ENCODE peak calls at places on chromosomes 16 and 17, in ten cellular contexts. X, L, G, V, H, E, M, Q, S and D are unnamed samples. For H3K27me3, the result is how much of the 10 kb centered on the place peaks cover.

GRCh38 chr16:1455190-1456171 is 11.1 kb upstream of the CCDC154 start:
- DNase-seq in G (no peak), M (no peak), Q (no peak), V (no peak), X (no peak), L (no peak), S (no peak), E (no peak), H (no peak), D (no peak)

GRCh38 chr17:69434164-69434579 is 19.7 kb downstream of the MAP2K6 start:
- DNase-seq in E (no peak), H (no peak), L (no peak), X (no peak), V (peak), M (no peak), G (peak), S (peak), Q (no peak), D (no peak)

GRCh38 chr17:68457168-68457538 is at the start of gene WIPI1:
- DNase-seq in G (no peak), M (no peak), E (no peak), S (no peak), Q (no peak), V (peak), H (no peak), X (no peak), L (no peak), D (no peak)

GRCh38 chr16:66176731-66177130 is 189.8 kb upstream of the CDH5 start:
- DNase-seq in S (no peak), Q (no peak), E (no peak), L (no peak), G (no peak), H (no peak), M (no peak), X (no peak), V (no peak), D (no peak)

GRCh38 chr17:3004925-3005324 is 58.5 kb downstream of the OR1D5 start:
- DNase-seq in L (no peak), E (no peak), G (no peak), H (peak), S (no peak), Q (no peak), V (no peak), X (no peak), M (no peak), D (no peak)

GRCh38 chr17:82592289-82592683 is 56.0 kb downstream of the WDR45B start:
- DNase-seq in G (peak), L (no peak), V (no peak), E (no peak), S (peak), Q (no peak), X (no peak), H (peak), M (no peak), D (peak)

GRCh38 chr16:4370570-4371480 is 823 bp upstream of the VASN start:
- DNase-seq in E (no peak), X (no peak), S (no peak), V (peak), H (no peak), G (peak), L (no peak), Q (no peak), M (peak), D (no peak)

GRCh38 chr17:19388791-19389190 is 1.8 kb upstream of the MFAP4 start:
- DNase-seq in V (no peak), E (no peak), X (no peak), S (peak), G (peak), Q (no peak), H (no peak), M (no peak), L (no peak), D (no peak)

GRCh38 chr16:22968931-22969330 is 155.0 kb downstream of the HS3ST2 start:
- DNase-seq in S (no peak), H (peak), L (no peak), X (no peak), G (no peak), Q (no peak), V (no peak), M (no peak), E (no peak), D (no peak)

GRCh38 chr17:7502987-7503386 is 18.8 kb downstream of the POLR2A start:
- DNase-seq in G (no peak), V (no peak), L (no peak), Q (no peak), X (no peak), M (no peak), S (no peak), H (no peak), E (no peak), D (peak)

GRCh38 chr16:86375841-86376240 is 134.5 kb upstream of the FOXF1 start:
- DNase-seq in S (no peak), V (no peak), X (no peak), H (no peak), E (no peak), G (no peak), L (no peak), M (no peak), Q (no peak), D (no peak)

GRCh38 chr17:10879110-10879509 is 41.2 kb upstream of the PIRT start:
- DNase-seq in M (no peak), V (no peak), G (no peak), E (peak), X (no peak), L (no peak), S (peak), H (no peak), Q (no peak), D (peak)

GRCh38 chr16:65202461-65202860 is 80.6 kb upstream of the CDH11 start:
- DNase-seq in M (no peak), E (no peak), Q (no peak), L (no peak), G (no peak), S (peak), X (no peak), V (no peak), H (no peak), D (no peak)

GRCh38 chr17:45640141-45640850 is 143.8 kb upstream of the CRHR1 start:
- DNase-seq in L (peak), M (peak), G (peak), H (peak), V (peak), E (peak), S (peak), X (peak), Q (peak), D (peak)

DNA sequence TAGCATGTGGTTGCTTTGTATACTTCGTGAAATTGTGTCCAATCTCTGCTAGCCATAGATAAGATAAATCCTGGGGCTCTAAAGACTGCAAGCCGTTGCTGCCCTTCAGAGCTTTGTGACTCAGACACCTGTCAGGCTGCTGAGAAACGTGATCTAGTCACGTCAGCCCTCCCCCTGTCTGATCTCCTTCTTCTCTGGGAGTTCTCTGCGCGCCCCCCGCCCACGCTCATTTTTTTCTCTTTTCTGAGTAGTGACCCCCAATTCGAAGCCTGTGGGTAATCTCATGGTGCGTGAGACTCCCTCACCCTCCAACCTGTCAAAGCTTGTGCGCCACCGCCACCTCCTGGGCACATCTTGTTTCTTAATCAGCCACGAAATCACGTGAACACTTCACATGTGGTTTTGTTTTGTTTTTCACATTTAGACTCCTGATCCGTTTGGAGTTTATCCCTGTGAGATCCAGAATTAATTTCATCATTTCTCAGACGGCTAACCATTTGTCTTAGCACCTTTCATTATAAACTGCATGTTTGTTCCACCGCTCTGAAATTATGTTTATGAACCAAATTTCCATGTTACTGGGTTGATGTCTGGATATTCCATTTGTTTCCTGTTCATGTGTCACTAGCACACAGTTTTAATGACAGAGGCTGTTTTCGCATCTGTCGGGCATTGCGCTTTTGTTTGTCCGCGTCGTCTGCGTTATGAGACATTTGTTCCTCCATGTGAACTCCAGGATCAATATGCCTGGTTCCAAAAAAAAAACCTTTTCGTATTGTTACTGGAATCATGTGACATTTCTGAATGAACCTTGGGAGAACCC is 977 bp upstream of the ZNF778 start:
- DNase-seq in Q (peak), M (peak), G (peak), L (peak), E (peak), V (peak), X (peak), H (peak), S (peak), D (peak)
- H3K27me3 ChIP-seq in Q (under half), M (under half), G (under half), L (under half), E (under half), V (under half), X (under half), H (under half), S (under half), D (under half)

GRCh38 chr17:8622191-8622590 is 8.3 kb downstream of the MYH10 start:
- DNase-seq in M (no peak), H (no peak), G (no peak), V (no peak), X (no peak), E (no peak), Q (no peak), S (no peak), L (no peak), D (no peak)
- H3K27me3 ChIP-seq in M (under half), H (under half), G (under half), V (under half), X (under half), E (under half), Q (under half), S (under half), L (under half), D (under half)

GRCh38 chr16:67429799-67430503 is 970 bp upstream of the HSD11B2 start:
- DNase-seq in E (no peak), H (no peak), Q (no peak), L (no peak), V (no peak), S (no peak), G (no peak), M (no peak), X (no peak), D (no peak)

GRCh38 chr16:67426022-67426421 is 4.9 kb upstream of the HSD11B2 start:
- DNase-seq in M (no peak), S (no peak), L (no peak), G (no peak), V (no peak), E (no peak), H (no peak), X (no peak), Q (no peak), D (no peak)

GRCh38 chr16:67429053-67429798 is 1.7 kb upstream of the HSD11B2 start:
- DNase-seq in L (no peak), E (no peak), M (no peak), V (no peak), Q (no peak), X (no peak), H (no peak), S (no peak), G (no peak), D (no peak)

GRCh38 chr16:67426950-67427349 is 4.0 kb upstream of the HSD11B2 start:
- DNase-seq in X (no peak), E (no peak), G (peak), V (peak), S (no peak), H (no peak), M (no peak), L (no peak), Q (no peak), D (no peak)

GRCh38 chr16:67428146-67428731 is 2.7 kb upstream of the HSD11B2 start:
- DNase-seq in V (peak), S (peak), Q (peak), G (peak), E (peak), M (no peak), H (peak), X (peak), L (no peak), D (peak)
- H3K27me3 ChIP-seq in V (under half), S (under half), Q (under half), G (under half), E (under half), M (half or more), H (under half), X (under half), L (under half), D (under half)

DNA sequence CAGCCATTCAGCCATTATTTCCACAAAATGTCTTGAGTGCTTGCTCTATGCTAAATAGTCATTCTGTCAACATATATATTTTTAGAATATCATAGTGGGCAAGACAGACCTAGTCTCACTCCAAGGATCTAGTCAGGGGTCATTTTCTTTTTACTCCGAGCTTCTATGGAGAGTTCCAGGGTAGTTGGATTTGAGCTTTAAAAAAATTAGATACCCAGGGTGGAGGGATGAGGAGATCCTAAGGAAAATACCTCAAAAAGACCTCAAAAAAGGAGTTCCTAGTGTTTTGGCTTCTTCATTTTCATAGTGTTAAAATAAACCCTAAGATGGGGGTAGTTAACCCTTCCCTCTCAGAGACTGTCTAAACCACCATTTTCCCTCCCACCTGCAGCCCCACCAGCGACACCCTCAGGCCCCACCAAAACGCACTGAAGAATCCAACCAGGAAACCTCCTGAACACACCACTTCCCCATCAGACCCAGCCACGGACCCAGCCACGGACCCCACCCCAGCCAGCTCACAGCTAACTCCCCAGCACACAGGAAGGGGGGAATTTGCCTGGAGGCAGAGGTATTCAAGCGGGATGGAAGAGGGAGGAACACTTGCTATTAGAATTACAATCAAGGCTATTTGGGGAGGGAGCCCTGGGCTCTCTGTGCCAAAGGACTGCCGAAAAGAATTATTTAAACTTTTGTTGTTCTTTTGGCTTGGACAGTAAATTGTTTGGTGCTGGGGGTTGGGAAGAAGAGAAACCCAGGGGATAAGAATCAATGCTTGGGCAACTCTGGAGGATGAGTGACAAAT is 2.2 kb downstream of the ETV4 start:
- DNase-seq in E (peak), G (no peak), M (no peak), V (no peak), Q (no peak), S (no peak), L (no peak), X (no peak), H (peak), D (no peak)
- H3K27me3 ChIP-seq in E (under half), G (under half), M (under half), V (under half), Q (under half), S (under half), L (under half), X (half or more), H (under half), D (under half)

GRCh38 chr17:79123988-79124387 is 49.4 kb downstream of the ENGASE start:
- DNase-seq in G (no peak), E (no peak), S (no peak), Q (no peak), M (no peak), L (no peak), V (no peak), H (no peak), X (no peak), D (no peak)
- H3K27me3 ChIP-seq in G (under half), E (under half), S (under half), Q (under half), M (under half), L (under half), V (half or more), H (half or more), X (under half), D (under half)

GRCh38 chr17:40813804-40814203 is 8.6 kb downstream of the KRT10 start:
- DNase-seq in H (no peak), S (peak), X (no peak), M (no peak), Q (no peak), L (no peak), E (no peak), V (no peak), G (no peak), D (no peak)
- H3K27me3 ChIP-seq in H (under half), S (under half), X (under half), M (under half), Q (under half), L (under half), E (under half), V (under half), G (under half), D (under half)

GRCh38 chr17:41325611-41326010 is 10.1 kb upstream of the KRTAP17-1 start:
- DNase-seq in S (no peak), H (no peak), G (no peak), E (no peak), L (no peak), M (no peak), V (no peak), X (no peak), Q (no peak), D (no peak)
- H3K27me3 ChIP-seq in S (under half), H (under half), G (under half), E (under half), L (under half), M (under half), V (under half), X (under half), Q (under half), D (under half)

GRCh38 chr17:80474933-80475915 is 1.2 kb downstream of the NPTX1 start:
- DNase-seq in G (no peak), H (no peak), S (no peak), L (no peak), M (no peak), E (no peak), V (no peak), Q (no peak), X (no peak), D (peak)
- H3K27me3 ChIP-seq in G (under half), H (under half), S (under half), L (half or more), M (half or more), E (half or more), V (half or more), Q (under half), X (half or more), D (half or more)

GRCh38 chr17:46770818-46771600 is 47.5 kb downstream of the WNT3 start:
- DNase-seq in S (no peak), V (no peak), H (peak), Q (no peak), G (peak), M (no peak), L (no peak), E (peak), X (no peak), D (peak)
- H3K27me3 ChIP-seq in S (under half), V (under half), H (under half), Q (under half), G (under half), M (under half), L (under half), E (under half), X (under half), D (under half)

GRCh38 chr17:61410555-61411089 is 11.0 kb downstream of the TBX2 start:
- DNase-seq in S (no peak), M (peak), V (peak), G (peak), L (peak), Q (peak), X (peak), H (no peak), E (peak), D (peak)
- H3K27me3 ChIP-seq in S (under half), M (under half), V (under half), G (under half), L (half or more), Q (under half), X (half or more), H (under half), E (half or more), D (half or more)